ENCODE peak calls at places on chromosomes 13 and 19, in four cellular contexts. V is GM12865, R is left lung, E is heart right ventricle. F is an unnamed sample.

GRCh38 chr13:18235756-18236527 is 945.7 kb downstream of the TUBA3C start:
- DNase-seq in R (no peak), V (no peak), E (no peak), F (no peak)

GRCh38 chr19:40331052-40331451 is 17.1 kb downstream of the C19orf47 start:
- DNase-seq in V (no peak), E (no peak), R (peak), F (no peak)

GRCh38 chr19:33239223-33239975 is 13.7 kb upstream of the SLC7A10 start:
- DNase-seq in E (no peak), R (no peak), V (no peak), F (no peak)

GRCh38 chr19:53328967-53329366 is 4.6 kb upstream of the ZNF845 start:
- DNase-seq in V (no peak), E (peak), R (no peak), F (peak)

GRCh38 chr13:107216046-107216715 is 648.2 kb upstream of the ARGLU1 start:
- DNase-seq in V (no peak), E (no peak), R (no peak), F (no peak)

GRCh38 chr13:62119739-62120700 is 704.4 kb upstream of the PCDH20 start:
- DNase-seq in R (no peak), E (no peak), V (peak), F (no peak)

GRCh38 chr13:106376411-106377112 is 158.9 kb downstream of the EFNB2 start:
- DNase-seq in R (peak), V (peak), E (no peak), F (peak)

GRCh38 chr19:7236153-7236552 is 58.1 kb downstream of the INSR start:
- DNase-seq in R (no peak), E (no peak), V (no peak), F (no peak)

GRCh38 chr13:48749699-48750473 is 96.2 kb downstream of the CYSLTR2 start:
- DNase-seq in V (peak), E (peak), R (peak), F (peak)

GRCh38 chr13:24802074-24802473 is 38.1 kb downstream of the RNF17 start:
- DNase-seq in R (no peak), V (no peak), E (no peak), F (no peak)

GRCh38 chr19:45496349-45496953 is 396 bp downstream of the RTN2 start:
- DNase-seq in V (no peak), E (no peak), R (no peak), F (peak)

GRCh38 chr13:59948686-59949085 is 215.0 kb downstream of the DIAPH3 start:
- DNase-seq in V (no peak), R (no peak), E (no peak), F (no peak)

GRCh38 chr13:24668955-24669354 is 11.3 kb upstream of the ATP12A start:
- DNase-seq in V (no peak), R (peak), E (no peak), F (no peak)

GRCh38 chr19:12946092-12946845 is 607 bp downstream of the RAD23A start:
- DNase-seq in E (peak), R (peak), V (peak), F (peak)

GRCh38 chr13:29758591-29759114 is 91.8 kb downstream of the UBL3 start:
- DNase-seq in V (peak), R (peak), E (no peak), F (no peak)

GRCh38 chr19:813359-814107 is 8.2 kb downstream of the PLPPR3 start:
- DNase-seq in R (no peak), V (no peak), E (no peak), F (no peak)

GRCh38 chr13:80840313-80840976 is 499.5 kb upstream of the SPRY2 start:
- DNase-seq in E (no peak), R (no peak), V (no peak), F (peak)

GRCh38 chr13:36965767-36966166 is 33.4 kb downstream of the ALG5 start:
- DNase-seq in R (no peak), E (no peak), V (no peak), F (peak)

GRCh38 chr13:114339779-114340534 is 25.7 kb downstream of the CHAMP1 start:
- DNase-seq in R (no peak), V (peak), E (no peak), F (peak)

GRCh38 chr19:2631213-2631821 is 71.2 kb downstream of the GNG7 start:
- DNase-seq in V (peak), E (no peak), R (no peak), F (peak)

GRCh38 chr19:3849092-3849491 is 19.7 kb downstream of the ZFR2 start:
- DNase-seq in R (no peak), E (peak), V (peak), F (peak)

GRCh38 chr19:30171795-30172642 is 200.2 kb upstream of the ZNF536 start:
- DNase-seq in E (no peak), V (no peak), R (no peak), F (no peak)

GRCh38 chr19:10870501-10870954 is 825 bp upstream of the CARM1 start:
- DNase-seq in V (no peak), E (no peak), R (no peak), F (no peak)

GRCh38 chr13:32045963-32046785 is 14.6 kb downstream of the FRY start:
- DNase-seq in V (peak), E (no peak), R (no peak), F (peak)

GRCh38 chr13:101202590-101202989 is 213.7 kb downstream of the NALCN start:
- DNase-seq in V (no peak), E (no peak), R (no peak), F (no peak)

GRCh38 chr13:77907653-77908341 is 10.8 kb downstream of the EDNRB start:
- DNase-seq in V (no peak), R (no peak), E (peak), F (no peak)

GRCh38 chr13:96075953-96076543 is 13.9 kb upstream of the HS6ST3 start:
- DNase-seq in V (peak), E (no peak), R (no peak), F (peak)

GRCh38 chr19:46112527-46112926 is 12.0 kb downstream of the IGFL3 start:
- DNase-seq in V (no peak), E (no peak), R (no peak), F (no peak)

GRCh38 chr19:45632468-45633196 is 6.6 kb downstream of the EML2 start:
- DNase-seq in R (peak), V (peak), E (peak), F (peak)

GRCh38 chr13:27915301-27916207 is 4.2 kb upstream of the PDX1 start:
- DNase-seq in R (no peak), E (no peak), V (no peak), F (no peak)

GRCh38 chr19:1655131-1655981 is 2.9 kb upstream of the TCF3 start:
- DNase-seq in R (no peak), E (no peak), V (no peak), F (no peak)

GRCh38 chr13:49649244-49649962 is 21.1 kb downstream of the ARL11 start:
- DNase-seq in E (no peak), V (no peak), R (no peak), F (peak)

GRCh38 chr13:63167699-63168337 is 1752.2 kb upstream of the PCDH20 start:
- DNase-seq in V (no peak), R (no peak), E (no peak), F (no peak)

GRCh38 chr19:58009666-58010301 is 7.2 kb upstream of the ZNF606 start:
- DNase-seq in R (peak), V (peak), E (peak), F (peak)
- H3K4me3 ChIP-seq in R (peak), V (no peak), E (peak), F (peak)

DNA sequence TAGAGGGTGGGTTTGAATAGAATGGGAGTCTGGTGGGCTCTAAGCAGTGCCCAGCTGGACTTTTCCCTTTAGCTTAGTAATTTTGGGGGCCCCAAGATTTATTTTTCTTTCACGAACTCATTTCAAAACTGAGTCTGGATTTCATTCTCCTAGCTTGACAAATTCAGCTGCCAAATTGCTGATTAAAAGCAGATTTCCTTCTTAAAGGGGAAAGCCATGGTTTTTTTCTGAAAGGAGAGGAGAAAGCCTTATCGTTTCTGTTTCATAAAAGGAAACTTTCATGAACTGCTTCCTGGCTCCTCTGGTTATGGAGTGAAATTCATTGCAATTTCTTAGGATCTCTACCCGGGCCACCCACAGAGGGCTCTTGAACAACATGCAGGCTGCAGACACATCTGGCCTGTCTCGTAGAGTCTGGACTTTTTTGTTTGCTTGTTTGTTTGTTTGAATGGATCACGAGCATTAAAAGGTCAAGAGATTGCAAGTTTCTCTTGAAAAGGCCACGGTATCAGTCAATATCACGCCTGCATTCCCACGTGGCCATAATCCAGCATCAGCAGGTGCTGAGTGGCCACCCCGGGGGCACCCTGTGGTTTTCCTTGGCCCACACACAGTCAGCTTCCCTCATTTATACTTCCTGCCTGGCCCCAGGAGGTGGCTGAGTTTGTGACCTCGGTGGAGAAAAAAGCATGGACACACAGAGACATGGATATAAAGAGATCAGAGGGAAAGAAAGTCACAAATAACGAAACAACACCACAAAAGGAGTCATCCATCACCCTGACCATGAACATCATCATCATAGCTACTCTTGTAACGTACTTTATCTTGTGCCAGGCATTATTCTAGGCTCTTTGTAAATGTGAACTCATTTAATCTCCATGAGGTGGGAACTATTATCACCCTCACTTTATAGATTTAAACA is 10.5 kb upstream of the KLK4 start:
- DNase-seq in V (no peak), E (no peak), R (no peak), F (peak)
- H3K4me3 ChIP-seq in V (no peak), E (no peak), R (no peak), F (no peak)

GRCh38 chr19:50721441-50722137 is 1.6 kb upstream of the CLEC11A start:
- DNase-seq in R (no peak), V (no peak), E (no peak), F (peak)
- H3K4me3 ChIP-seq in R (no peak), V (no peak), E (no peak), F (peak)

GRCh38 chr13:45769072-45769471 is 67.0 kb downstream of the CBY2 start:
- DNase-seq in V (no peak), R (no peak), E (no peak), F (no peak)
- H3K4me3 ChIP-seq in V (no peak), R (no peak), E (no peak), F (no peak)

F was measured in foreskin fibroblast.